ENCODE peak calls at places on chromosome 6, in ten cellular contexts. One of them, this sample, is unnamed.

GRCh38 chr6:129009856-129010255 is 126.9 kb downstream of the LAMA2 start:
- DNase-seq in Karpas-422: no peak
- DNase-seq in PC-9: no peak
- DNase-seq in GM23338: no peak
- DNase-seq in hepatocyte: no peak
- DNase-seq in OCI-LY7: no peak
- DNase-seq in PC-3: no peak
- DNase-seq in SK-N-SH: no peak
- DNase-seq in GM23248: no peak
- DNase-seq in MM.1S: no peak
- DNase-seq in this sample: no peak

GRCh38 chr6:10210052-10210451 is 204.8 kb downstream of the TFAP2A start:
- DNase-seq in OCI-LY7: no peak
- DNase-seq in hepatocyte: no peak
- DNase-seq in Karpas-422: no peak
- DNase-seq in GM23338: no peak
- DNase-seq in SK-N-SH: no peak
- DNase-seq in MM.1S: no peak
- DNase-seq in PC-9: no peak
- DNase-seq in GM23248: peak; percentile 49
- DNase-seq in PC-3: peak; percentile 68
- DNase-seq in this sample: no peak

GRCh38 chr6:109296971-109297372 is 85.3 kb downstream of the CD164 start:
- DNase-seq in Karpas-422: no peak
- DNase-seq in MM.1S: no peak
- DNase-seq in SK-N-SH: no peak
- DNase-seq in PC-9: no peak
- DNase-seq in hepatocyte: no peak
- DNase-seq in GM23338: no peak
- DNase-seq in GM23248: no peak
- DNase-seq in PC-3: no peak
- DNase-seq in OCI-LY7: no peak
- DNase-seq in this sample: no peak

GRCh38 chr6:46035242-46035641 is 19.6 kb upstream of the CLIC5 start:
- DNase-seq in PC-9: no peak
- DNase-seq in Karpas-422: no peak
- DNase-seq in OCI-LY7: no peak
- DNase-seq in MM.1S: no peak
- DNase-seq in hepatocyte: no peak
- DNase-seq in GM23248: no peak
- DNase-seq in GM23338: no peak
- DNase-seq in SK-N-SH: no peak
- DNase-seq in PC-3: peak; percentile 28
- DNase-seq in this sample: no peak

GRCh38 chr6:151269318-151269995 is 29.7 kb downstream of the AKAP12 start:
- DNase-seq in OCI-LY7: no peak
- DNase-seq in MM.1S: no peak
- DNase-seq in SK-N-SH: no peak
- DNase-seq in GM23338: no peak
- DNase-seq in hepatocyte: no peak
- DNase-seq in Karpas-422: no peak
- DNase-seq in PC-3: peak; percentile 3
- DNase-seq in GM23248: peak; percentile 83
- DNase-seq in PC-9: no peak
- DNase-seq in this sample: no peak

GRCh38 chr6:143708889-143709288 is 31.1 kb downstream of the PHACTR2 start:
- DNase-seq in PC-9: no peak
- DNase-seq in PC-3: no peak
- DNase-seq in GM23338: no peak
- DNase-seq in SK-N-SH: no peak
- DNase-seq in hepatocyte: no peak
- DNase-seq in OCI-LY7: no peak
- DNase-seq in MM.1S: no peak
- DNase-seq in Karpas-422: no peak
- DNase-seq in GM23248: no peak
- DNase-seq in this sample: no peak

GRCh38 chr6:111462770-111463391 is 20.1 kb downstream of the REV3L start:
- DNase-seq in GM23338: no peak
- DNase-seq in Karpas-422: no peak
- DNase-seq in PC-9: no peak
- DNase-seq in MM.1S: no peak
- DNase-seq in SK-N-SH: no peak
- DNase-seq in hepatocyte: peak; percentile 47
- DNase-seq in OCI-LY7: no peak
- DNase-seq in GM23248: peak; percentile 67
- DNase-seq in PC-3: peak; percentile 38
- DNase-seq in this sample: no peak

GRCh38 chr6:90401933-90402830 is 105.5 kb upstream of the BACH2 start:
- DNase-seq in PC-3: no peak
- DNase-seq in MM.1S: no peak
- DNase-seq in OCI-LY7: peak; percentile 27
- DNase-seq in PC-9: no peak
- DNase-seq in Karpas-422: no peak
- DNase-seq in SK-N-SH: no peak
- DNase-seq in hepatocyte: no peak
- DNase-seq in GM23338: no peak
- DNase-seq in GM23248: no peak
- DNase-seq in this sample: no peak

GRCh38 chr6:99611148-99611547 is 4.5 kb downstream of the PRDM13 start:
- DNase-seq in GM23338: peak; percentile 37
- DNase-seq in PC-9: no peak
- DNase-seq in OCI-LY7: no peak
- DNase-seq in GM23248: no peak
- DNase-seq in PC-3: no peak
- DNase-seq in Karpas-422: no peak
- DNase-seq in SK-N-SH: no peak
- DNase-seq in MM.1S: no peak
- DNase-seq in hepatocyte: no peak
- DNase-seq in this sample: no peak

GRCh38 chr6:93416575-93417420 is 2.6 kb downstream of the EPHA7 start:
- DNase-seq in SK-N-SH: peak; percentile 31
- DNase-seq in OCI-LY7: no peak
- DNase-seq in PC-9: no peak
- DNase-seq in PC-3: peak; percentile 8
- DNase-seq in MM.1S: peak; percentile 39
- DNase-seq in hepatocyte: peak; percentile 57
- DNase-seq in GM23248: peak; percentile 3
- DNase-seq in Karpas-422: no peak
- DNase-seq in GM23338: peak; percentile 79
- DNase-seq in this sample: no peak

GRCh38 chr6:117441824-117442264 is 16.1 kb upstream of the ROS1 start:
- DNase-seq in Karpas-422: no peak
- DNase-seq in hepatocyte: no peak
- DNase-seq in GM23338: no peak
- DNase-seq in OCI-LY7: no peak
- DNase-seq in GM23248: peak; percentile 75
- DNase-seq in SK-N-SH: no peak
- DNase-seq in MM.1S: no peak
- DNase-seq in PC-3: peak; percentile 84
- DNase-seq in PC-9: peak; percentile 90
- DNase-seq in this sample: no peak

GRCh38 chr6:169291148-169291547 is 37.5 kb upstream of the THBS2 start:
- DNase-seq in hepatocyte: no peak
- DNase-seq in Karpas-422: no peak
- DNase-seq in PC-3: no peak
- DNase-seq in OCI-LY7: no peak
- DNase-seq in SK-N-SH: no peak
- DNase-seq in GM23338: no peak
- DNase-seq in PC-9: no peak
- DNase-seq in GM23248: no peak
- DNase-seq in MM.1S: no peak
- DNase-seq in this sample: no peak

GRCh38 chr6:139415365-139415764 is 40.9 kb upstream of the CITED2 start:
- DNase-seq in GM23248: no peak
- DNase-seq in hepatocyte: no peak
- DNase-seq in PC-9: no peak
- DNase-seq in SK-N-SH: no peak
- DNase-seq in OCI-LY7: no peak
- DNase-seq in GM23338: no peak
- DNase-seq in PC-3: no peak
- DNase-seq in MM.1S: no peak
- DNase-seq in Karpas-422: no peak
- DNase-seq in this sample: no peak

GRCh38 chr6:109345986-109346385 is 36.3 kb downstream of the CD164 start:
- DNase-seq in OCI-LY7: no peak
- DNase-seq in GM23338: no peak
- DNase-seq in hepatocyte: no peak
- DNase-seq in Karpas-422: no peak
- DNase-seq in PC-3: no peak
- DNase-seq in SK-N-SH: no peak
- DNase-seq in PC-9: no peak
- DNase-seq in MM.1S: no peak
- DNase-seq in GM23248: no peak
- DNase-seq in this sample: no peak

GRCh38 chr6:30614843-30615218 is 2.2 kb downstream of the PPP1R10 start:
- DNase-seq in PC-9: peak; percentile 90
- DNase-seq in GM23338: peak; percentile 99
- DNase-seq in MM.1S: peak; percentile 94
- DNase-seq in Karpas-422: peak; percentile 97
- DNase-seq in SK-N-SH: peak; percentile 75
- DNase-seq in GM23248: peak; percentile 98
- DNase-seq in hepatocyte: peak; percentile 96
- DNase-seq in PC-3: peak; percentile 95
- DNase-seq in OCI-LY7: peak; percentile 97
- DNase-seq in this sample: peak; percentile 93
- H3K27ac ChIP-seq in PC-9: peak overlapping the region; percentile 86
- H3K27ac ChIP-seq in GM23338: peak overlapping the region; percentile 98
- H3K27ac ChIP-seq in MM.1S: peak overlapping the region; percentile 96
- H3K27ac ChIP-seq in Karpas-422: peak overlapping the region; percentile 94
- H3K27ac ChIP-seq in SK-N-SH: peak overlapping the region; percentile 98
- H3K27ac ChIP-seq in GM23248: peak overlapping the region; percentile 98
- H3K27ac ChIP-seq in hepatocyte: peak overlapping the region; percentile 98
- H3K27ac ChIP-seq in PC-3: peak overlapping the region; percentile 92
- H3K27ac ChIP-seq in OCI-LY7: peak overlapping the region; percentile 91
- H3K27ac ChIP-seq in this sample: peak overlapping the region; percentile 87

DNA sequence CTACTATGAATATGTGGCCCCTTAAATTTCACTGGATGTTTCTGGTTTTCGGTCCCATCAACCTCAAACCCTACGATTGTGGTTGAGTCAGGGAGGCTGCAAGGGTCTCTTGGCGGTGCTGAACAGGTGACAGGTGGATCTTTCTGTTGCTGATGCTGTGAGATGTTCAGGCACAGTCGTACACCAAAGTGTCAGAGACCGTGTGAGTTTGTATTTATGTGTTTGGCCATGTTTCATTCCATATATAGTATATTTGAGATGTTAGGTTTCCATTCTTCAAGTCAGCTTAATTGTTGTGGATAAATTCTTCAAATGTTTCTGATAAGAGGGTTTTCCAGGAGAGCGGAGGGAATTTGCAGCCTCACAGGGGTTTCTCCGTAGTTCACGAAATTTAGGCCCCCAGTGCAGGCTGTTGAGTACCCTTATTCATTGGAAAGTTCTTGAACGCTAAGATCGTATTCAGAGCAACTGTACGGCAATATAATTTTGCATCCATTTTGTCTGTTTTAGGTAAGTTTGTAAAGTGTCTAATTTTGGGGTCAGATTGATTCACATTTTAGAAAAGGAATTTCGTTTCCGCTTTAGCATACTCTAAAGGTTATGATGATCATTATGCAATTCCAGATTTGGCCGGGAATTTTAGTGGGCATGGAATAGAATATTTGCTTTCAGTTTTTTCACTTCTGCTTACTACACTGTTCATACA is 1.2 kb downstream of the TAB2 start:
- DNase-seq in PC-9: no peak
- DNase-seq in GM23338: peak; percentile 37
- DNase-seq in MM.1S: peak; percentile 43
- DNase-seq in hepatocyte: peak; percentile 11
- DNase-seq in PC-3: peak; percentile 18
- DNase-seq in SK-N-SH: peak; percentile 9
- DNase-seq in GM23248: peak; percentile 44
- DNase-seq in Karpas-422: peak; percentile 51
- DNase-seq in OCI-LY7: peak; percentile 67
- DNase-seq in this sample: no peak
- H3K9me2 ChIP-seq in PC-9: no peaks in the 10 kb centered on the region
- H3K9me2 ChIP-seq in GM23338: peaks cover under 1% of the 10 kb centered on the region
- H3K9me2 ChIP-seq in MM.1S: no peaks in the 10 kb centered on the region
- H3K9me2 ChIP-seq in hepatocyte: no peaks in the 10 kb centered on the region
- H3K9me2 ChIP-seq in PC-3: no peaks in the 10 kb centered on the region
- H3K9me2 ChIP-seq in SK-N-SH: no peaks in the 10 kb centered on the region
- H3K9me2 ChIP-seq in GM23248: no peaks in the 10 kb centered on the region
- H3K9me2 ChIP-seq in Karpas-422: no peaks in the 10 kb centered on the region
- H3K9me2 ChIP-seq in OCI-LY7: no peaks in the 10 kb centered on the region
- H3K9me2 ChIP-seq in this sample: no peaks in the 10 kb centered on the region

DNA sequence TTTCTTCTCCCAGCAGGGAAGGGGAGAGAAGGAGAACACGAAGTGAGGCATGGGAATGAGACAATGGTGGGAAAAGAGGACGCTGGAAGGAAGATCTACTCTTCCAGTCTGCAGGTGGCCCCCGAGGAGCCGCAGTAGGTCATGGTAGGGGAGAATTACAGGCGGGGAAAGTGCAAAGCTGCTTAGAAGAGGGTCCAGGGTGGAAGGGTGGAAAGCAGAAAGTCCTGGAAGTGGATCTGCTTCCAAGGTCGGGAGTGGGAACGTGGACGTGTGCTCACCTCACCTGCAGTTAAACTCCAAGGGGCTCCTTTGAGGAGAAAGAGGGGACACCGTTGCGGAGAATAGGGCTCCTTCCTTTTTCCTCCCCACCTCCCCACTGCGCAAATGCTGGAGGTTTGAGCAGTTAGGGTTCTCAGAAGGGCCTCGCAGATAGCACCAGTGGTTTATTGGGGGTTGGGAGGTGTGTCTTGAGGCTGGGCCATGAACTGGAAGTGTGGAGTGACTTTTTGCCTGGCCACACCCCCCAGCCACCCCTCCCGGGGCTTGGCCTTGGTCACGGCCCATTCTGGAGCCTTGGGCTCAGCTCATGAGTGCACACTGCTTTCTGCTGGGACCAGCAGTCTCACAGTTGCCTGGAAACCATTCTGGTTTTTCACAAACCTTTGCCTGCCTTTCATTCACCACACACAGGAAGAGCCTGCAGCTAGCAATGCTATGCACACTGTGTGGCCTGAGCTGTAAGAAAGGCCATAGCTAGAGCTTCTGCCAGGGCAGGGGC is 100.4 kb upstream of the MLN start:
- DNase-seq in Karpas-422: no peak
- DNase-seq in hepatocyte: no peak
- DNase-seq in SK-N-SH: no peak
- DNase-seq in OCI-LY7: no peak
- DNase-seq in PC-9: no peak
- DNase-seq in MM.1S: peak; percentile 82
- DNase-seq in GM23248: no peak
- DNase-seq in PC-3: no peak
- DNase-seq in GM23338: no peak
- DNase-seq in this sample: no peak
- H3K27ac ChIP-seq in Karpas-422: no peak overlapping the region
- H3K27ac ChIP-seq in hepatocyte: no peak overlapping the region
- H3K27ac ChIP-seq in SK-N-SH: no peak overlapping the region
- H3K27ac ChIP-seq in OCI-LY7: no peak overlapping the region
- H3K27ac ChIP-seq in PC-9: no peak overlapping the region
- H3K27ac ChIP-seq in MM.1S: peak overlapping the region; percentile 54
- H3K27ac ChIP-seq in GM23248: no peak overlapping the region
- H3K27ac ChIP-seq in PC-3: no peak overlapping the region
- H3K27ac ChIP-seq in GM23338: no peak overlapping the region
- H3K27ac ChIP-seq in this sample: no peak overlapping the region

GRCh38 chr6:22952076-22952475 is 382.7 kb downstream of the HDGFL1 start:
- DNase-seq in PC-9: no peak
- DNase-seq in SK-N-SH: no peak
- DNase-seq in GM23248: no peak
- DNase-seq in OCI-LY7: no peak
- DNase-seq in PC-3: no peak
- DNase-seq in GM23338: no peak
- DNase-seq in hepatocyte: peak; percentile 9
- DNase-seq in Karpas-422: no peak
- DNase-seq in MM.1S: no peak
- DNase-seq in this sample: no peak
- H3K9me2 ChIP-seq in PC-9: no peaks in the 10 kb centered on the region
- H3K9me2 ChIP-seq in SK-N-SH: no peaks in the 10 kb centered on the region
- H3K9me2 ChIP-seq in GM23248: no peaks in the 10 kb centered on the region
- H3K9me2 ChIP-seq in OCI-LY7: no peaks in the 10 kb centered on the region
- H3K9me2 ChIP-seq in PC-3: no peaks in the 10 kb centered on the region
- H3K9me2 ChIP-seq in GM23338: no peaks in the 10 kb centered on the region
- H3K9me2 ChIP-seq in hepatocyte: no peaks in the 10 kb centered on the region
- H3K9me2 ChIP-seq in Karpas-422: no peaks in the 10 kb centered on the region
- H3K9me2 ChIP-seq in MM.1S: no peaks in the 10 kb centered on the region
- H3K9me2 ChIP-seq in this sample: no peaks in the 10 kb centered on the region